ENCODE peak calls at places on chromosomes 7 and 10, in six cellular contexts. N is H9, A is mesenchymal stem cell, D is trophoblast cell, C is neuronal stem cell, H is H1. Q is an unnamed sample.

GRCh38 chr7:24879281-24879680 is 100.7 kb downstream of the OSBPL3 start:
- DNase-seq in N (no peak), A (no peak), D (no peak), C (no peak), H (no peak), Q (no peak)

GRCh38 chr10:112208981-112209380 is 25.4 kb upstream of the GPAM start:
- DNase-seq in N (no peak), A (peak; percentile 5), D (no peak), C (no peak), H (no peak), Q (no peak)

GRCh38 chr7:85342781-85343180 is 155.9 kb upstream of the SEMA3D start:
- DNase-seq in N (no peak), A (no peak), D (no peak), C (no peak), H (no peak), Q (no peak)

GRCh38 chr10:90642136-90642535 is 215.7 kb downstream of the HTR7 start:
- DNase-seq in N (no peak), A (peak; percentile 86), D (peak; percentile 1), C (no peak), H (no peak), Q (peak; percentile 46)

GRCh38 chr7:51242007-51242691 is 74.5 kb downstream of the COBL start:
- DNase-seq in N (no peak), A (no peak), D (no peak), C (no peak), H (peak; percentile 30), Q (no peak)

GRCh38 chr7:68800316-68800715 is 798.0 kb upstream of the AUTS2 start:
- DNase-seq in N (no peak), A (no peak), D (no peak), C (no peak), H (no peak), Q (no peak)

GRCh38 chr7:36995776-36996175 is 271.5 kb upstream of the AOAH start:
- DNase-seq in N (no peak), A (no peak), D (no peak), C (no peak), H (no peak), Q (no peak)

GRCh38 chr7:1233328-1234048 is 816 bp downstream of the UNCX start:
- DNase-seq in N (peak; percentile 56), A (no peak), D (no peak), C (no peak), H (no peak), Q (no peak)

GRCh38 chr10:599767-600166 is 89.7 kb downstream of the DIP2C start:
- DNase-seq in N (no peak), A (no peak), D (no peak), C (no peak), H (no peak), Q (no peak)

GRCh38 chr7:69630292-69630691 is 32.0 kb downstream of the AUTS2 start:
- DNase-seq in N (no peak), A (peak; percentile 74), D (no peak), C (no peak), H (no peak), Q (peak; percentile 16)

GRCh38 chr10:75726522-75727493 is 295.4 kb downstream of the LRMDA start:
- DNase-seq in N (no peak), A (no peak), D (no peak), C (no peak), H (no peak), Q (no peak)

GRCh38 chr10:13222151-13222550 is 12.0 kb downstream of the UCMA start:
- DNase-seq in N (no peak), A (no peak), D (no peak), C (no peak), H (no peak), Q (no peak)

GRCh38 chr7:138752568-138753518 is 45.0 kb upstream of the TMEM213 start:
- DNase-seq in N (no peak), A (no peak), D (peak; percentile 37), C (no peak), H (no peak), Q (peak; percentile 3)

GRCh38 chr10:62395892-62396291 is 21.7 kb downstream of the ZNF365 start:
- DNase-seq in N (no peak), A (no peak), D (no peak), C (no peak), H (no peak), Q (no peak)

GRCh38 chr7:38051311-38051710 is 126.7 kb upstream of the STARD3NL start:
- DNase-seq in N (no peak), A (no peak), D (no peak), C (no peak), H (no peak), Q (no peak)

GRCh38 chr7:4434306-4434705 is 247.8 kb upstream of the FOXK1 start:
- DNase-seq in N (no peak), A (no peak), D (no peak), C (no peak), H (no peak), Q (no peak)

GRCh38 chr7:15685358-15686181 is 913 bp downstream of the MEOX2 start:
- DNase-seq in N (peak; percentile 71), A (peak; percentile 54), D (no peak), C (peak; percentile 26), H (peak; percentile 75), Q (peak; percentile 34)

GRCh38 chr7:36906448-36906847 is 182.2 kb upstream of the AOAH start:
- DNase-seq in N (no peak), A (no peak), D (no peak), C (no peak), H (no peak), Q (no peak)

GRCh38 chr7:116210345-116211005 is at the start of gene TES:
- DNase-seq in N (peak; percentile 89), A (peak; percentile 63), D (peak; percentile 86), C (peak; percentile 54), H (peak; percentile 84), Q (peak; percentile 57)

DNA sequence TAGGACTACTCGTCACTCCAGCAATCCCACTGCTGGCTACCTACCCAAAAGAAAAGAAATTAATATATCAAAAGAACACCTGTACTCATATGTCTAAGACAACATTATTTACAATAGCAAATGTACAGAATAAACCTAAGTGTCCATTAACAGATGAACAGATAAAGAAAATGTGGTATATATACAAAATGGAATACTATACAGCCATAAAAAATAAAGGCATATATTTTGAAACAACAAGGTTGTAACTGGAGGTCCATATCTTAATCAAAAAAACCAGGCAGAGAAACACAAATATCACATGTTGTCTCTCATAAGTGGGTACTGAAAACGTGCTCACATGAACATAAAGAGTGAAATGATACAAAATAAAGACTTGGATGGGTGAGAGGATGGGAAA is 1073.3 kb upstream of the PHF14 start:
- DNase-seq in N (no peak), A (no peak), D (no peak), C (no peak), H (no peak), Q (no peak)
- H3K14ac ChIP-seq in N (no peak overlapping the region), A (no peak overlapping the region), D (no peak overlapping the region), C (no peak overlapping the region), H (no peak overlapping the region), Q (no peak overlapping the region)

DNA sequence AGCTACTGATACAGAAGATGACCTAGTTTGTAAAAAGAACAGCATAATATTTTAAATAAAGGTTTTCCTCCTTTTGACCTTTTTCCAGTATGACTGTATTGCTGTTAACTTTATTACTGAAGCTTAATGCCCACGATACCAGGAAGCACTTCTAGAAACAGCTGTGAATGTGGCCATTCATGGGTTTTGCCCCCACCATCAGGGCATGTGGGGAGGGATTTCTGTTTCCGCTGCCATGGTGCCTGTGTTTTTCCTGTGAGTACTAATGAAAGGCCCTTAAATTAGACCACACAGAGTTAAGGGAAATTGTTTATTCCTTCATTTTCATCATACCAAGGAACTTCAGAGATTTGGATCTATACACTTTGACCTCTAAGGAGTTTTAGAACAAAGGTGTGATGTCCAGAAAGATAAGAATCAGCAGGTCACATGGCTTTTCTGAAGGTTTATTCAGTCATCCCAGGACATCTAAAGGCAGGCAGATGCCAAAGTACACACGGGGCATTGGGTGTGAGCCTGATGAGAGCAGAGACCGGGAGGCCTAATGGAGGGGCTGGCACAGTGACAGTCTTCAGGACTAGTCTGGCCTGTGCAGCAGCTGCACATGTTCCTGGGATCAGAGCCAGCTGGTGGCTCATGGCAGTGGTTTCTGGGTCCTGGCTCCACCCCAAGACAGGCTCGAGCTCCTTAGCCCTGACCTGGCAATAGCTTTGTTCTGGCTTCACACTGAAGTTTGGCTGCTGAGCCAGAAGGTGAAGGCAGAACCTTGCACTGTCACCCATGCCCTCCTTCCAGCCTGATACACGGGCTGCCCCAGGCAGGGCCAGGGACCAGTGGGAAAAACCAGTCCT is 190.9 kb downstream of the REEP3 start:
- DNase-seq in N (no peak), A (peak; percentile 93), D (no peak), C (no peak), H (no peak), Q (peak; percentile 97)
- H2AK5ac ChIP-seq in N (no peak overlapping the region), A (peak overlapping the region; percentile 55), D (no peak overlapping the region), C (no peak overlapping the region), H (peak overlapping the region; percentile 97), Q (peak overlapping the region; percentile 40)

GRCh38 chr10:76950354-76950753 is 687.3 kb downstream of the KCNMA1 start:
- DNase-seq in N (no peak), A (no peak), D (no peak), C (no peak), H (no peak), Q (peak; percentile 4)

DNA sequence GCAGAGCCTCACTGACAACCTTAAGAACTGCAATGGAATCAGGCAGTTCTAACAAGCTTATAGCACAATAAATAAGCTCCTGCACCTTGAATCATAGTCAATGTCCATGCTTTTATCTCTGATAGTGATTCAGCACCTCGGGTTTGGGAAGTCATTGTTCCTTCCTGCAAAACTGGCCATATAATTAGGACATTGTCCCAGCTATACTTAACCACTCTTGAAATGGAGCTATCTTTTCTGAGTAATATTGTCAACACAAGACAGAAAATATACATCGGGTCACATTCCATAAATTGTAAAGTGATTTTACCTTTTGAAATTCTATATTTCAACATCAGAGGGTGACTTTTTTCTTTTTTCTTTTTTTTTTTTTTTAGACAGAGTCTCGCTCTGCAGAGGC is 682.8 kb downstream of the KCNMA1 start:
- DNase-seq in N (no peak), A (no peak), D (no peak), C (no peak), H (no peak), Q (no peak)
- H3K14ac ChIP-seq in N (no peak overlapping the region), A (no peak overlapping the region), D (no peak overlapping the region), C (no peak overlapping the region), H (no peak overlapping the region), Q (no peak overlapping the region)

GRCh38 chr10:119597405-119598186 is 832 bp upstream of the TIAL1 start:
- DNase-seq in N (no peak), A (no peak), D (no peak), C (no peak), H (no peak), Q (no peak)

GRCh38 chr10:119598397-119598796 is 1.6 kb upstream of the TIAL1 start:
- DNase-seq in N (no peak), A (no peak), D (no peak), C (no peak), H (no peak), Q (no peak)

GRCh38 chr10:119595134-119595714 is 1.5 kb downstream of the TIAL1 start:
- DNase-seq in N (no peak), A (peak; percentile 62), D (no peak), C (peak; percentile 20), H (no peak), Q (peak; percentile 56)

GRCh38 chr10:119595715-119596515 is 849 bp downstream of the TIAL1 start:
- DNase-seq in N (peak; percentile 35), A (peak; percentile 55), D (peak; percentile 12), C (no peak), H (peak; percentile 53), Q (peak; percentile 44)

GRCh38 chr10:119596537-119597404 is at the start of gene TIAL1:
- DNase-seq in N (peak; percentile 100), A (peak; percentile 100), D (peak; percentile 100), C (peak; percentile 98), H (peak; percentile 94), Q (peak; percentile 99)
- H2AK5ac ChIP-seq in N (no peak within 1 kb of the TSS), A (peak within 1 kb of the TSS; percentile 68), D (peak within 1 kb of the TSS; percentile 99), C (peak within 1 kb of the TSS; percentile 36), H (no peak within 1 kb of the TSS), Q (peak within 1 kb of the TSS; percentile 89)

GRCh38 chr7:43290978-43291377 is 178.5 kb downstream of the HECW1 start:
- DNase-seq in N (no peak), A (no peak), D (no peak), C (no peak), H (no peak), Q (no peak)
- H3K14ac ChIP-seq in N (no peak overlapping the region), A (no peak overlapping the region), D (no peak overlapping the region), C (no peak overlapping the region), H (no peak overlapping the region), Q (no peak overlapping the region)

Q was measured in IMR-90.